ENCODE peak calls at places on chromosome 13, in eight cellular contexts. W is GM12878, T is left ventricle myocardium inferior, K is body of pancreas, R is adipocyte, O is cardiac fibroblast, Q is suprapubic skin, L is thoracic aorta. B is an unnamed sample.

GRCh38 chr13:44668707-44669106 is 92.6 kb upstream of the TSC22D1 start:
- DNase-seq in W (no peak), T (no peak), K (no peak), R (peak; percentile 67), O (no peak), Q (no peak), L (no peak), B (no peak)

GRCh38 chr13:100881291-100881864 is 206.8 kb upstream of the TMTC4 start:
- DNase-seq in W (no peak), T (no peak), K (no peak), R (peak; percentile 14), O (no peak), Q (no peak), L (no peak), B (no peak)

GRCh38 chr13:109722068-109722467 is 64.3 kb downstream of the IRS2 start:
- DNase-seq in W (no peak), T (no peak), K (no peak), R (no peak), O (no peak), Q (no peak), L (no peak), B (no peak)

GRCh38 chr13:79225487-79226232 is 180.4 kb downstream of the RBM26 start:
- DNase-seq in W (no peak), T (no peak), K (no peak), R (no peak), O (no peak), Q (no peak), L (no peak), B (no peak)

GRCh38 chr13:44293908-44294735 is 79.5 kb upstream of the SERP2 start:
- DNase-seq in W (no peak), T (no peak), K (no peak), R (peak; percentile 72), O (peak; percentile 69), Q (no peak), L (no peak), B (no peak)

GRCh38 chr13:49113526-49114286 is 106.4 kb upstream of the MLNR start:
- DNase-seq in W (no peak), T (no peak), K (no peak), R (peak; percentile 63), O (peak; percentile 68), Q (no peak), L (no peak), B (no peak)

GRCh38 chr13:50722437-50723125 is 120.9 kb downstream of the DLEU7 start:
- DNase-seq in W (no peak), T (no peak), K (no peak), R (no peak), O (no peak), Q (no peak), L (no peak), B (no peak)

GRCh38 chr13:30442854-30443379 is 20.6 kb downstream of the UBE2L5 start:
- DNase-seq in W (peak; percentile 78), T (no peak), K (no peak), R (no peak), O (no peak), Q (no peak), L (no peak), B (no peak)

GRCh38 chr13:33228645-33229445 is 56.7 kb downstream of the STARD13 start:
- DNase-seq in W (no peak), T (no peak), K (no peak), R (peak; percentile 82), O (peak; percentile 63), Q (no peak), L (no peak), B (no peak)

GRCh38 chr13:61029064-61029463 is 386.6 kb downstream of the PCDH20 start:
- DNase-seq in W (no peak), T (no peak), K (no peak), R (no peak), O (no peak), Q (no peak), L (no peak), B (no peak)

GRCh38 chr13:67308004-67308772 is 78.1 kb upstream of the PCDH9 start:
- DNase-seq in W (no peak), T (no peak), K (no peak), R (no peak), O (no peak), Q (no peak), L (no peak), B (no peak)

GRCh38 chr13:33070713-33071112 is 54.5 kb downstream of the KL start:
- DNase-seq in W (no peak), T (no peak), K (no peak), R (no peak), O (no peak), Q (no peak), L (no peak), B (no peak)

GRCh38 chr13:26880741-26881140 is 120.2 kb upstream of the GPR12 start:
- DNase-seq in W (no peak), T (no peak), K (no peak), R (peak; percentile 4), O (no peak), Q (no peak), L (no peak), B (no peak)

GRCh38 chr13:82076421-82076820 is 1735.5 kb upstream of the SPRY2 start:
- DNase-seq in W (no peak), T (no peak), K (no peak), R (no peak), O (no peak), Q (no peak), L (no peak), B (no peak)

GRCh38 chr13:30004204-30004603 is 153.8 kb upstream of the UBL3 start:
- DNase-seq in W (no peak), T (no peak), K (no peak), R (peak; percentile 41), O (no peak), Q (no peak), L (no peak), B (no peak)

GRCh38 chr13:100176781-100177389 is 88.0 kb downstream of the PCCA start:
- DNase-seq in W (no peak), T (no peak), K (no peak), R (peak; percentile 22), O (peak; percentile 79), Q (no peak), L (no peak), B (no peak)

GRCh38 chr13:50152655-50153309 is 137.5 kb downstream of the KCNRG start:
- DNase-seq in W (no peak), T (no peak), K (no peak), R (no peak), O (no peak), Q (no peak), L (no peak), B (no peak)

GRCh38 chr13:106423530-106423929 is 111.9 kb downstream of the EFNB2 start:
- DNase-seq in W (no peak), T (no peak), K (no peak), R (no peak), O (no peak), Q (no peak), L (no peak), B (no peak)

DNA sequence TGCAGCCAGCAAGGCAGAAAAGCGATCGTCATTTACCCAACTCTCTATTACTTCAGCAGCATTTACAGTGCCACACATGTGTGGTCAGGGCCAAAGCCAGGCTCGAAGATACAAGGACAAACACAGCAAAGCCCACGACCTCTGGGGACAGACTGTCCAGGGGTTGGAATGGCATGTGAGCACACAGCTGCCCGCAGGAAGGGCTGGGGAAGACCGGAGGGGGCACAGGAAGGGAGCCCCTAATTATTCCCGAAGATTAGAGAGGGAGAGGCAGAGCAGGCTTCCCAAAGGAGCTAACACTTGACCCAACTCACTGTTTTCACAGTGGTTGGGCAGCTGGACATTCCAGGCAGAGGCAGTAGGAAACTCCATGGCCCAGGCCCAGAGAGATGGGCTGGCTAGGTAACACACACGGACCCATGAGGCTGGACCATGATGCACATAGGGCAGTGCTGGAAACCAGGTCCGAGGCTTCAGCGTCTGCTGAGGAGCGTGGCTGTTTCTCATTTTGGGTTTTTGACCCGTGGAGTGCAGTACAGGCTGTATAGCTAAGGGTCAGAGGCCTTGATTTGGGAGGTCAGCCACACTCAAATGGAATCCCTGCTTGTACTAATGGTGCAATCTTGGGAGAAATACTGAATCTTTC is 179.8 kb downstream of the FOXO1 start:
- DNase-seq in W (no peak), T (no peak), K (no peak), R (no peak), O (no peak), Q (no peak), L (no peak), B (no peak)
- H3K4me3 ChIP-seq in W (no peak overlapping the region), T (no peak overlapping the region), K (no peak overlapping the region), R (no peak overlapping the region), O (no peak overlapping the region), Q (no peak overlapping the region), L (no peak overlapping the region), B (no peak overlapping the region)

DNA sequence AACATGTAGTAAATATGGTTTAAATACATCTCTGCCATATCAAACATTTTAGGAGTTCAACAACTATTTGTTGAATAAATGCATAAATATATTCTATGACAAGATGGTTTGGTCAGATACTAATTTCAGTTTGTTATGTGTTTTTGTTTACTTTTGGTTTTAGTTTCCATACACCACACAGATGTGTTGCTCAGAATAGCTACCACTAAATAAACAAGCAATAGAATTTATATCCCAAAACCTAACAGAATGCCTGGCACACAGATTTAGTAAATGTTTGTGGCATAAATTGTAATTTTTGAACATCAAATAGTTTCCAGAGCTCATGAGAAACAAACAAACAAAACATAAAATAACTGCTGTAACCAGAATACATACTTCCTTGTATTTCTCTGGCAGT is 126.8 kb upstream of the ATXN8OS start:
- DNase-seq in W (no peak), T (no peak), K (no peak), R (no peak), O (no peak), Q (no peak), L (no peak), B (no peak)
- H3K4me3 ChIP-seq in W (no peak overlapping the region), T (no peak overlapping the region), K (no peak overlapping the region), R (no peak overlapping the region), O (no peak overlapping the region), Q (no peak overlapping the region), L (no peak overlapping the region), B (no peak overlapping the region)

DNA sequence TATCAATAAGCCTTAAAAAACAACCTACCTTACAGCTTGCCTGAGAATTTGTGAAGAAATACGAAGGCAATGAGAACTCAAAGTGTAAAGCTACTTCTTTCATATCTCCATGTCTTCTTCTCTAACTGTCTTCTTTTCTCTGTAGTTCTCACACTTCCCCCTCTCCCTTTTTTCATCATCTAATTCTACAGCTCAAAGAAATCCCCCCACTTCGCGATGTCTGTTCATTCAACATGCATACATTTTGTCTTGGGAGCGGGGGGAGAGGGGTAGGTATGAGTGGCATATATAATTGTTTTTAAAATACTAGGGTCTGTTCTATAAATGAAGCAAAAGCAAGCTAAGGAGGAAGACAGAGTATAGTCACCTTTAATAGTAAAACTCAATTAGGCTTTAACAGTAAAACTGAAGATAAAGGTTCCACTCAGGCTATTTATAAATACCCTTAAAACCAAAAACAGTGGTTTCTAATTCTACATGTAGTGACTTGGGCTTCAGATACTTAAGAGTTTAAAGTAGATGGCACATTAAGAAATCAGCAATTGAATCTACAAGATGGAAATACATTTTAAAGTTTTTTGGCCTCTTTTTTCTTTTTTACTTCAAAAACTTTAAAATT is 106.9 kb downstream of the KLF12 start:
- DNase-seq in W (no peak), T (no peak), K (no peak), R (no peak), O (no peak), Q (no peak), L (no peak), B (no peak)
- H3K4me3 ChIP-seq in W (peak overlapping the region; percentile 53), T (no peak overlapping the region), K (no peak overlapping the region), R (no peak overlapping the region), O (no peak overlapping the region), Q (no peak overlapping the region), L (no peak overlapping the region), B (no peak overlapping the region)

DNA sequence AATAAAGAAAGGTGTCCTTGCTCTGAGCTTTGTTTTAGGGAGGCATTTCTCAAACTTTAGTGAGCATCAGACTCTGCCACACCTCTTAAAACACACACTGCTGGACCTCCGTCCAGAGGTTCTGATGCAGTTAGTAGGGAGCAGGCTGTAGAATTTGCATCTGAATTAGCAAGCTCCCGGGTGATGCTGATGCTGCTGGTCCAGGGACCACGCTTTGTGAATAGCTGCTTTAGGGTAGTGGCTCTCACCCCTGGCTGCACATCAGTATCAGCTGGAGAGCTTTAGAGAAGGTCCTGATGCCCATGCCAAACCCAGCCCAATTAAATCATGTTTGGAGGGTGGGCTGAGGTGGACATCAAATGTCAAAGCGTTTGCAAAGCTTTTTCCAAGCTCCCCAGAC is 3.6 kb downstream of the HTR2A start:
- DNase-seq in W (no peak), T (no peak), K (no peak), R (no peak), O (no peak), Q (no peak), L (no peak), B (no peak)
- H3K4me3 ChIP-seq in W (no peak overlapping the region), T (peak overlapping the region; percentile 67), K (no peak overlapping the region), R (peak overlapping the region; percentile 96), O (no peak overlapping the region), Q (peak overlapping the region; percentile 47), L (peak overlapping the region; percentile 81), B (no peak overlapping the region)

B was measured in upper lobe of left lung.